ENCODE peak calls at places on chromosomes 12 and 14, in four cellular contexts. One of them, this sample, is unnamed.

GRCh38 chr12:103208006-103208405 is 250.5 kb downstream of the ASCL1 start:
- DNase-seq in AML-193: no peak
- DNase-seq in CD8-positive, alpha-beta T cell: no peak
- DNase-seq in heart right ventricle: no peak
- DNase-seq in this sample: no peak

GRCh38 chr12:1273051-1273450 is 282.0 kb downstream of the ERC1 start:
- DNase-seq in CD8-positive, alpha-beta T cell: no peak
- DNase-seq in heart right ventricle: no peak
- DNase-seq in AML-193: no peak
- DNase-seq in this sample: no peak

GRCh38 chr12:31034372-31034771 is 39.3 kb upstream of the DDX11 start:
- DNase-seq in CD8-positive, alpha-beta T cell: no peak
- DNase-seq in heart right ventricle: no peak
- DNase-seq in AML-193: no peak
- DNase-seq in this sample: no peak

GRCh38 chr14:31127690-31128089 is 79.9 kb downstream of the HECTD1 start:
- DNase-seq in AML-193: no peak
- DNase-seq in CD8-positive, alpha-beta T cell: peak
- DNase-seq in heart right ventricle: no peak
- DNase-seq in this sample: no peak

GRCh38 chr12:101927042-101927441 is 49.7 kb downstream of the DRAM1 start:
- DNase-seq in AML-193: no peak
- DNase-seq in CD8-positive, alpha-beta T cell: no peak
- DNase-seq in heart right ventricle: no peak
- DNase-seq in this sample: no peak

GRCh38 chr12:6827437-6827894 is 741 bp upstream of the P3H3 start:
- DNase-seq in AML-193: peak
- DNase-seq in CD8-positive, alpha-beta T cell: no peak
- DNase-seq in heart right ventricle: peak
- DNase-seq in this sample: peak

GRCh38 chr12:43206396-43206795 is 345.6 kb downstream of the ADAMTS20 start:
- DNase-seq in heart right ventricle: no peak
- DNase-seq in CD8-positive, alpha-beta T cell: no peak
- DNase-seq in AML-193: no peak
- DNase-seq in this sample: no peak

GRCh38 chr14:24535737-24536136 is 27.7 kb upstream of the CMA1 start:
- DNase-seq in AML-193: no peak
- DNase-seq in heart right ventricle: no peak
- DNase-seq in CD8-positive, alpha-beta T cell: no peak
- DNase-seq in this sample: no peak

GRCh38 chr14:35355981-35356839 is 48.3 kb downstream of the NFKBIA start:
- DNase-seq in CD8-positive, alpha-beta T cell: no peak
- DNase-seq in AML-193: no peak
- DNase-seq in heart right ventricle: no peak
- DNase-seq in this sample: no peak

GRCh38 chr14:54782803-54783659 is 119.6 kb downstream of the GCH1 start:
- DNase-seq in CD8-positive, alpha-beta T cell: no peak
- DNase-seq in heart right ventricle: no peak
- DNase-seq in AML-193: peak
- DNase-seq in this sample: no peak

GRCh38 chr12:18074001-18074400 is 16.0 kb downstream of the RERGL start:
- DNase-seq in heart right ventricle: no peak
- DNase-seq in CD8-positive, alpha-beta T cell: no peak
- DNase-seq in AML-193: no peak
- DNase-seq in this sample: no peak

GRCh38 chr12:52903285-52903854 is 1.5 kb downstream of the KRT8 start:
- DNase-seq in AML-193: peak
- DNase-seq in heart right ventricle: peak
- DNase-seq in CD8-positive, alpha-beta T cell: peak
- DNase-seq in this sample: no peak

GRCh38 chr12:11812558-11813421 is 163.3 kb downstream of the ETV6 start:
- DNase-seq in AML-193: no peak
- DNase-seq in CD8-positive, alpha-beta T cell: no peak
- DNase-seq in heart right ventricle: peak
- DNase-seq in this sample: no peak

GRCh38 chr14:68047910-68048309 is 228.3 kb downstream of the RAD51B start:
- DNase-seq in heart right ventricle: no peak
- DNase-seq in AML-193: no peak
- DNase-seq in CD8-positive, alpha-beta T cell: no peak
- DNase-seq in this sample: no peak

GRCh38 chr12:123319826-123320225 is 44.8 kb downstream of the SBNO1 start:
- DNase-seq in AML-193: no peak
- DNase-seq in heart right ventricle: no peak
- DNase-seq in CD8-positive, alpha-beta T cell: no peak
- DNase-seq in this sample: no peak

GRCh38 chr14:69716483-69717187 is 50.3 kb upstream of the SRSF5 start:
- DNase-seq in heart right ventricle: no peak
- DNase-seq in AML-193: peak
- DNase-seq in CD8-positive, alpha-beta T cell: peak
- DNase-seq in this sample: peak

GRCh38 chr12:26941251-26941650 is 3.0 kb downstream of the FGFR1OP2 start:
- DNase-seq in heart right ventricle: no peak
- DNase-seq in CD8-positive, alpha-beta T cell: no peak
- DNase-seq in AML-193: no peak
- DNase-seq in this sample: no peak

GRCh38 chr14:54589076-54589475 is 22.1 kb downstream of the SAMD4A start:
- DNase-seq in AML-193: no peak
- DNase-seq in heart right ventricle: no peak
- DNase-seq in CD8-positive, alpha-beta T cell: no peak
- DNase-seq in this sample: no peak

GRCh38 chr12:41962171-41962572 is 182.5 kb downstream of the GXYLT1 start:
- DNase-seq in heart right ventricle: no peak
- DNase-seq in AML-193: no peak
- DNase-seq in CD8-positive, alpha-beta T cell: no peak
- DNase-seq in this sample: peak

GRCh38 chr14:104600805-104601204 is 3.8 kb downstream of the TMEM179 start:
- DNase-seq in CD8-positive, alpha-beta T cell: no peak
- DNase-seq in AML-193: no peak
- DNase-seq in heart right ventricle: no peak
- DNase-seq in this sample: no peak

This sample was measured in cerebellar nuclear complex.